ENCODE peak calls at places on chromosomes 4 and X, in six cellular contexts. D is kidney, K is lower leg skin, J is body of pancreas, S is GM23338, R is RWPE1. A is an unnamed sample.

GRCh38 chrX:39948564-39948963 is 149.2 kb downstream of the BCOR start:
- DNase-seq in D (peak), J (no peak), R (no peak), K (no peak), S (no peak), A (no peak)

GRCh38 chr4:106266201-106266600 is 49.8 kb downstream of the TBCK start:
- DNase-seq in K (no peak), S (peak), D (no peak), J (no peak), R (no peak), A (no peak)

GRCh38 chr4:55069248-55069647 is 56.1 kb downstream of the KDR start:
- DNase-seq in D (no peak), J (peak), S (no peak), R (no peak), K (no peak), A (no peak)

GRCh38 chr4:20386906-20387305 is 135.2 kb downstream of the SLIT2 start:
- DNase-seq in J (no peak), S (no peak), K (no peak), D (no peak), R (no peak), A (no peak)

GRCh38 chrX:38279188-38279587 is 48.1 kb downstream of the RPGR start:
- DNase-seq in R (no peak), J (no peak), K (no peak), D (no peak), S (peak), A (no peak)

GRCh38 chr4:108172780-108173598 is 4.3 kb upstream of the LEF1 start:
- DNase-seq in D (peak), K (no peak), R (no peak), J (peak), S (peak), A (peak)

GRCh38 chr4:38223306-38223705 is 263.1 kb downstream of the PTTG2 start:
- DNase-seq in D (no peak), R (no peak), S (no peak), K (no peak), J (no peak), A (no peak)

GRCh38 chr4:96845091-96845490 is 1005.2 kb downstream of the PDHA2 start:
- DNase-seq in S (no peak), D (no peak), K (no peak), R (no peak), J (no peak), A (no peak)

GRCh38 chr4:7255488-7255881 is 63.1 kb downstream of the SORCS2 start:
- DNase-seq in J (no peak), D (peak), K (no peak), R (no peak), S (no peak), A (no peak)

GRCh38 chrX:153704021-153704526 is 16.3 kb downstream of the SLC6A8 start:
- DNase-seq in S (no peak), J (no peak), D (peak), R (no peak), K (no peak), A (no peak)

GRCh38 chrX:146278381-146278780 is 460.8 kb downstream of the SLITRK2 start:
- DNase-seq in S (peak), J (peak), R (no peak), D (no peak), K (no peak), A (no peak)

GRCh38 chr4:22170353-22170752 is 221.8 kb upstream of the KCNIP4 start:
- DNase-seq in J (no peak), S (no peak), K (no peak), R (peak), D (no peak), A (no peak)

GRCh38 chr4:153530284-153530995 is 64.3 kb downstream of the TMEM131L start:
- DNase-seq in R (no peak), S (no peak), K (no peak), J (no peak), D (no peak), A (no peak)

GRCh38 chrX:97984641-97985040 is 1100.9 kb downstream of the RPA4 start:
- DNase-seq in D (no peak), K (no peak), S (peak), J (no peak), R (peak), A (no peak)

GRCh38 chrX:44432641-44433040 is 89.2 kb upstream of the EFHC2 start:
- DNase-seq in J (no peak), S (peak), K (no peak), D (no peak), R (no peak), A (no peak)

GRCh38 chr4:85587952-85588351 is 113.0 kb downstream of the ARHGAP24 start:
- DNase-seq in D (no peak), S (peak), J (no peak), R (no peak), K (no peak), A (no peak)

GRCh38 chr4:154491731-154492249 is at the start of gene DCHS2:
- DNase-seq in S (peak), D (peak), K (no peak), J (no peak), R (peak), A (peak)

GRCh38 chr4:21002976-21003375 is 302.7 kb downstream of the PACRGL start:
- DNase-seq in K (no peak), J (no peak), R (no peak), D (no peak), S (no peak), A (no peak)

GRCh38 chr4:37447886-37448285 is 203.3 kb downstream of the NWD2 start:
- DNase-seq in S (no peak), R (no peak), K (no peak), J (no peak), D (no peak), A (no peak)

GRCh38 chr4:186832906-186833305 is 109.2 kb upstream of the FAT1 start:
- DNase-seq in D (no peak), J (no peak), R (no peak), K (no peak), S (no peak), A (no peak)

GRCh38 chr4:87068591-87069021 is 133.8 kb downstream of the AFF1 start:
- DNase-seq in R (no peak), D (no peak), S (no peak), J (peak), K (no peak), A (no peak)

GRCh38 chr4:44086753-44087152 is 361.9 kb downstream of the KCTD8 start:
- DNase-seq in J (no peak), R (no peak), K (no peak), S (no peak), D (no peak), A (no peak)

GRCh38 chr4:185213829-185214228 is 4.4 kb downstream of the SNX25 start:
- DNase-seq in R (no peak), K (no peak), D (no peak), J (no peak), S (no peak), A (no peak)

GRCh38 chr4:11512861-11513260 is 84.2 kb upstream of the HS3ST1 start:
- DNase-seq in S (no peak), K (no peak), R (no peak), D (no peak), J (no peak), A (no peak)

GRCh38 chrX:44244008-44244407 is 99.5 kb downstream of the EFHC2 start:
- DNase-seq in S (peak), K (no peak), D (no peak), R (peak), J (no peak), A (no peak)

GRCh38 chr4:181959121-181959520 is 284.1 kb upstream of the TENM3 start:
- DNase-seq in K (no peak), J (no peak), R (peak), S (no peak), D (no peak), A (no peak)

GRCh38 chr4:11183358-11183745 is 245.3 kb downstream of the HS3ST1 start:
- DNase-seq in S (no peak), K (no peak), D (no peak), J (no peak), R (no peak), A (no peak)

GRCh38 chrX:64205735-64206491 is 405 bp upstream of the AMER1 start:
- DNase-seq in R (peak), J (peak), K (peak), D (peak), S (peak), A (peak)

GRCh38 chr4:61202100-61202637 is 2.0 kb downstream of the ADGRL3 start:
- DNase-seq in R (peak), S (peak), K (peak), D (peak), J (no peak), A (peak)

GRCh38 chr4:153166971-153167501 is 37.2 kb upstream of the TRIM2 start:
- DNase-seq in K (no peak), D (no peak), R (no peak), S (no peak), J (no peak), A (no peak)

GRCh38 chr4:129109965-129110824 is 14.2 kb downstream of the C4orf33 start:
- DNase-seq in S (peak), D (no peak), K (no peak), J (peak), R (no peak), A (no peak)

GRCh38 chrX:43631841-43632240 is 24.3 kb upstream of the MAOA start:
- DNase-seq in S (no peak), D (no peak), J (no peak), R (no peak), K (no peak), A (no peak)

GRCh38 chr4:158750379-158750778 is 18.4 kb upstream of the FNIP2 start:
- DNase-seq in R (no peak), K (no peak), S (no peak), D (no peak), J (no peak), A (no peak)

DNA sequence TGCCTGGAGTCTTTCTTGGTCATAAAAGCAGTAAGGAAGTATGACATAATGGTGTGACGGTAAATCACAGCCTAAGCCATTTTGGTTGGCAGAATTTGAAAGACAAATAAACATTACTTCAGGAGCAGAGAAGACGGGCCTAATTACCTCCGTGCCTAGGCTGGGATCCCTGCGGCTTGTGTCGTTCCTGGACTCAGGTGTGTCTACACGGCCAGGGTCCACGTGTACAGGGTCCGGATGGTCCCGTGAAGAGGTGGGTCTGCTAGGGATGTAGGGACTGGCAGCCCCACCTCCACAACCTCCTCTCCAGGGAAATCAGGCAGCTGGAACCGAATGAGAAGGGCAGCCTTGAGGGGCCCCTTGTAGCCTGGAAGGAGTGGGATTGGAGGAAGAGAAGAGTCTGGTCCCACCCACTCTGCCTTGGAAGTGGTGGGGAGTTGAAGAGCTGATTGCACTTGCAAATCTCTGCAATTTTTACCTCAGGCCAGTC is 55.4 kb upstream of the PLAC1 start:
- DNase-seq in R (no peak), K (no peak), S (no peak), D (no peak), J (no peak), A (no peak)
- TF ChIP-seq CTCF in R (no peak), K (no peak), S (no peak), D (no peak), J (no peak), A (no peak)

GRCh38 chrX:103467156-103467555 is 52.1 kb downstream of the RAB40A start:
- DNase-seq in J (no peak), R (no peak), D (no peak), S (no peak), K (no peak), A (no peak)

GRCh38 chrX:103467870-103468269 is 51.4 kb downstream of the RAB40A start:
- DNase-seq in S (no peak), J (no peak), R (no peak), K (no peak), D (no peak), A (no peak)

GRCh38 chrX:103461156-103461555 is 58.1 kb downstream of the RAB40A start:
- DNase-seq in S (no peak), K (no peak), R (no peak), D (no peak), J (no peak), A (no peak)

GRCh38 chrX:103464774-103465117 is 54.5 kb downstream of the RAB40A start:
- DNase-seq in S (peak), R (peak), J (peak), D (no peak), K (peak), A (no peak)

DNA sequence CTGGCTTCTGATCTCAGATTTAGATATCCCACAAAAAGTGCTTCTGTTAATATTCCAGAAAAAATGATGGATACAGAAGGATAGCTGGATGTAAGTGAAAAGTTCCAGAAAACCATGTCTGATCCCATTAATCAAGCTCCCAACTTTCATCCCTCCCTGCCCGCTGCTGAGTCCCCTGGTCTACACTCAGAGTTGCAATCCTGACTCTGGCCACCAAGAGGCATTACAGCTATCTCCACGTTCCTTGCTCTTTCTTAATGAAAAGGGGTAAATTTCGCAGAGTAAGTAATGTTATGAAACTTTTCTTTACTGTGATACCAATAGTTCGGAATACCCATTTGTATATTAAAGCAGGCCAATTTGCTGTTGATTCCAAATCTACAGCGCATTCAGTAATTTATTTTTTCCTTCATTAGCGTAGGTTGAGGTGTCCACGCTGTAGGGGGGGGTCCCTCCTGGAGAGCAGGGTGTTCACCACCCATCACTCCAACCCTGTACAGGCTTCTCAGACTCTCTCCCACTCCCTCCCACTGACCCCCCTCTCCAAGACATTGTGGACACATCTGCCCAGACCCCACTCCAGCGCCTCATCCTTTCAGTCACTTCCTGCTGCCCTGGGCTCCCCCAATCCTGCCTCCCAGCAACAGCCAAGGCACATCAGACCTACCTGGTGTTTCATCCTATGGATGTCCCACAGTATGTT is 55.1 kb downstream of the RAB40A start:
- DNase-seq in J (peak), K (no peak), D (no peak), R (no peak), S (peak), A (no peak)
- TF ChIP-seq CTCF in J (peak), K (no peak), D (peak), R (no peak), S (peak), A (peak)

DNA sequence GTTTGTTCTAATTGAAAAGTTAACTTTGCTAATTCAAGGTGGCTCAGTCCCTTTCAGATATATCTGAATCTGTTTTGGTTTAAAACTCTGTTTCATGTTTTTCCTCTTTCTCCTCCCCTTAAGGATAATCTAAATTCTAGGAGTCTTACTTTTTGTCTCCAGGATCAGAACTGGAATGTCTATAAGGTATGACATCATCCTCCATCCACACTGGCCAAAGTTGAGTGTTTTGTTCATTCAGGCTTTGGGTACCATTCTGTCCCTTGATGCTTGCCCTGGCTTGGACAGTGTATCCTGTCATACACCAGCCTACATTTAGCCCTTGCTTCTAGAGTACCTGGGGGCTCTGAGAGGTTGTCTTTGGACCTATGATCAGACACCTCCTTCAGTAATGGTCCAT is 56.8 kb upstream of the ANTXR2 start:
- DNase-seq in R (no peak), D (no peak), K (no peak), J (no peak), S (no peak), A (no peak)
- TF ChIP-seq CTCF in R (no peak), D (no peak), K (no peak), J (no peak), S (no peak), A (no peak)

GRCh38 chr4:1660948-1661677 is 23.0 kb downstream of the FAM53A start:
- DNase-seq in J (no peak), K (no peak), S (no peak), D (no peak), R (no peak), A (no peak)

GRCh38 chr4:1659104-1659725 is 24.9 kb downstream of the FAM53A start:
- DNase-seq in R (no peak), S (no peak), K (no peak), D (no peak), J (no peak), A (no peak)

GRCh38 chr4:1664141-1664540 is 20.0 kb downstream of the FAM53A start:
- DNase-seq in R (no peak), D (no peak), J (no peak), K (no peak), S (no peak), A (no peak)

GRCh38 chr4:1663549-1663948 is 20.6 kb downstream of the FAM53A start:
- DNase-seq in K (no peak), R (no peak), S (no peak), J (no peak), D (no peak), A (no peak)

GRCh38 chr4:1661695-1662094 is 22.4 kb downstream of the FAM53A start:
- DNase-seq in J (no peak), D (no peak), K (no peak), R (no peak), S (no peak), A (no peak)
- TF ChIP-seq CTCF in J (no peak), D (no peak), K (no peak), R (no peak), S (peak), A (no peak)

DNA sequence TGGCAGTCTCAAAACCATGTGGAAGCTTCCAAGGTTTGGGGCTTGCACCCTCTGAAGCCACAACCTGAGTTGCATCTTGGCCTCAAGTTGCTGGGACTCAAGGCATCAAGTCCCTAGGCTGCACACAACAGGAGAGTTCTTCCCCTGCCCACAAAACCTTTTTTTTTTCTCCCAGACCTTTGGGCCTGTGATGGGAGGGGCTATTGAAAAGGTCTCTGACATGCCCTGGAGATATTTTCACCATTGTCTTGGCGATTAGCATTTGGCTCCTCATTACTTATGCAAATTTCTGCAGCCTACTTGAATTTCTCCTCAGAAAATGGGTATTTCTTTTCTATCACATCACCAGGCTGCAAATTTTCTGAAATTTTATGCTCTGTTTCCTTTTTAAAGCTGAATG is 349.5 kb upstream of the EDA2R start:
- DNase-seq in R (no peak), J (no peak), S (no peak), K (no peak), D (no peak), A (no peak)
- TF ChIP-seq CTCF in R (no peak), J (no peak), S (no peak), K (no peak), D (no peak), A (no peak)

GRCh38 chr4:34417160-34417559 is 1827.2 kb downstream of the ARAP2 start:
- DNase-seq in R (no peak), S (no peak), D (no peak), K (no peak), J (no peak), A (no peak)

DNA sequence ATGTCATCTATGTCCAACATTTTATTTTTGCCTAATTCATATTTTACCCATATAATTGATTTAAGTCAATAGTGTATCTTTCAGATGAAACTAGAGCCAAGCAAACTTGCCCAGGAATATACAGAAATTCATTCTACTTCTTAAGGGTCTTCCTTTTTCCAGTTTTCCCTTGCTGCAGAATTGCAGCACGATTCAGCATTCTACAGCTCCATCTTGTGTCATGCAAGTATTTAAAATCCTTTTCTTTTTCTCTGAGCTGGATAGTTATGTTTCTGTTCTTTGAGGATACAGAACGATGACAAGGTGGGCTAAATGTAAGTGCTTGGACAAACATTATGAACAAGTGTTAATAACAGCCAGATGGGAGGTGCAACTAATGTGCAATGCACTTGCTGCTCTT is 1821.8 kb downstream of the ARAP2 start:
- DNase-seq in K (no peak), D (no peak), R (no peak), S (peak), J (no peak), A (no peak)
- TF ChIP-seq CTCF in K (no peak), D (no peak), R (no peak), S (peak), J (no peak), A (no peak)

GRCh38 chrX:121254336-121254735 is 206.9 kb downstream of the GLUD2 start:
- DNase-seq in J (no peak), S (peak), D (no peak), K (no peak), R (no peak), A (no peak)
- TF ChIP-seq CTCF in J (no peak), S (peak), D (no peak), K (no peak), R (no peak), A (no peak)